ENCODE peak calls at places on chromosomes 3 and 15, in five cellular contexts. One of them, this sample, is unnamed.

GRCh38 chr3:98021821-98022220 is 13.3 kb downstream of the GABRR3 start:
- DNase-seq in GM12878: no peak
- DNase-seq in A549: no peak
- DNase-seq in brain microvascular endothelial cell: peak
- DNase-seq in tibial artery: no peak
- DNase-seq in this sample: no peak

GRCh38 chr3:184672335-184672734 is 39.5 kb downstream of the MAGEF1 start:
- DNase-seq in A549: no peak
- DNase-seq in tibial artery: no peak
- DNase-seq in GM12878: no peak
- DNase-seq in brain microvascular endothelial cell: no peak
- DNase-seq in this sample: no peak

GRCh38 chr15:69468241-69469121 is 15.9 kb downstream of the RPLP1 start:
- DNase-seq in brain microvascular endothelial cell: peak
- DNase-seq in GM12878: no peak
- DNase-seq in A549: no peak
- DNase-seq in tibial artery: no peak
- DNase-seq in this sample: no peak

GRCh38 chr3:46703013-46703520 is 1.9 kb downstream of the TMIE start:
- DNase-seq in A549: no peak
- DNase-seq in brain microvascular endothelial cell: no peak
- DNase-seq in GM12878: no peak
- DNase-seq in tibial artery: no peak
- DNase-seq in this sample: no peak

GRCh38 chr3:177574232-177574856 is 377.1 kb upstream of the TBL1XR1 start:
- DNase-seq in brain microvascular endothelial cell: peak
- DNase-seq in GM12878: no peak
- DNase-seq in A549: peak
- DNase-seq in tibial artery: no peak
- DNase-seq in this sample: no peak

GRCh38 chr3:140216249-140216648 is 281.3 kb downstream of the CLSTN2 start:
- DNase-seq in A549: peak
- DNase-seq in GM12878: no peak
- DNase-seq in tibial artery: no peak
- DNase-seq in brain microvascular endothelial cell: no peak
- DNase-seq in this sample: no peak

GRCh38 chr3:25594007-25594502 is 70.7 kb downstream of the TOP2B start:
- DNase-seq in A549: no peak
- DNase-seq in brain microvascular endothelial cell: peak
- DNase-seq in tibial artery: no peak
- DNase-seq in GM12878: no peak
- DNase-seq in this sample: no peak

GRCh38 chr3:99710094-99710493 is 71.7 kb downstream of the COL8A1 start:
- DNase-seq in GM12878: no peak
- DNase-seq in brain microvascular endothelial cell: no peak
- DNase-seq in A549: no peak
- DNase-seq in tibial artery: no peak
- DNase-seq in this sample: no peak

GRCh38 chr3:124512881-124513609 is 217.2 kb upstream of the UMPS start:
- DNase-seq in A549: peak
- DNase-seq in brain microvascular endothelial cell: no peak
- DNase-seq in tibial artery: no peak
- DNase-seq in GM12878: no peak
- DNase-seq in this sample: no peak

GRCh38 chr15:98943609-98944111 is 63.9 kb downstream of the PGPEP1L start:
- DNase-seq in GM12878: no peak
- DNase-seq in A549: no peak
- DNase-seq in tibial artery: peak
- DNase-seq in brain microvascular endothelial cell: no peak
- DNase-seq in this sample: no peak

GRCh38 chr15:42367041-42367440 is 7.7 kb downstream of the CAPN3 start:
- DNase-seq in A549: no peak
- DNase-seq in tibial artery: no peak
- DNase-seq in GM12878: no peak
- DNase-seq in brain microvascular endothelial cell: no peak
- DNase-seq in this sample: no peak

GRCh38 chr3:142210608-142211007 is 14.8 kb downstream of the GK5 start:
- DNase-seq in tibial artery: no peak
- DNase-seq in GM12878: no peak
- DNase-seq in A549: no peak
- DNase-seq in brain microvascular endothelial cell: no peak
- DNase-seq in this sample: no peak

GRCh38 chr3:128484404-128485282 is 8.4 kb downstream of the GATA2 start:
- DNase-seq in GM12878: no peak
- DNase-seq in tibial artery: no peak
- DNase-seq in A549: no peak
- DNase-seq in brain microvascular endothelial cell: no peak
- DNase-seq in this sample: no peak

GRCh38 chr3:181761906-181762305 is 50.2 kb downstream of the SOX2 start:
- DNase-seq in GM12878: no peak
- DNase-seq in brain microvascular endothelial cell: no peak
- DNase-seq in A549: no peak
- DNase-seq in tibial artery: no peak
- DNase-seq in this sample: no peak

GRCh38 chr15:56052389-56053045 is 59.1 kb upstream of the NEDD4 start:
- DNase-seq in A549: peak
- DNase-seq in brain microvascular endothelial cell: no peak
- DNase-seq in tibial artery: no peak
- DNase-seq in GM12878: no peak
- DNase-seq in this sample: no peak

GRCh38 chr15:65377105-65377975 is 462 bp downstream of the IGDCC3 start:
- DNase-seq in A549: peak
- DNase-seq in tibial artery: no peak
- DNase-seq in brain microvascular endothelial cell: no peak
- DNase-seq in GM12878: no peak
- DNase-seq in this sample: peak

GRCh38 chr15:52337198-52337853 is 41.7 kb upstream of the MYO5C start:
- DNase-seq in GM12878: no peak
- DNase-seq in tibial artery: no peak
- DNase-seq in A549: peak
- DNase-seq in brain microvascular endothelial cell: peak
- DNase-seq in this sample: no peak

GRCh38 chr15:75694241-75695182 is 18.1 kb downstream of the CSPG4 start:
- DNase-seq in GM12878: no peak
- DNase-seq in brain microvascular endothelial cell: peak
- DNase-seq in A549: peak
- DNase-seq in tibial artery: peak
- DNase-seq in this sample: peak

GRCh38 chr3:176795897-176796296 is 401.4 kb downstream of the TBL1XR1 start:
- DNase-seq in tibial artery: no peak
- DNase-seq in GM12878: no peak
- DNase-seq in brain microvascular endothelial cell: no peak
- DNase-seq in A549: no peak
- DNase-seq in this sample: no peak

GRCh38 chr3:122272889-122273288 is 52.2 kb upstream of the CSTA start:
- DNase-seq in A549: no peak
- DNase-seq in GM12878: no peak
- DNase-seq in tibial artery: no peak
- DNase-seq in brain microvascular endothelial cell: no peak
- DNase-seq in this sample: no peak

GRCh38 chr15:68352401-68353062 is 75.0 kb downstream of the FEM1B start:
- DNase-seq in A549: peak
- DNase-seq in GM12878: peak
- DNase-seq in tibial artery: peak
- DNase-seq in brain microvascular endothelial cell: peak
- DNase-seq in this sample: no peak

GRCh38 chr3:192514754-192515660 is 212.3 kb downstream of the FGF12 start:
- DNase-seq in GM12878: no peak
- DNase-seq in brain microvascular endothelial cell: no peak
- DNase-seq in tibial artery: no peak
- DNase-seq in A549: peak
- DNase-seq in this sample: no peak

GRCh38 chr3:11641683-11642407 is 1.9 kb downstream of the VGLL4 start:
- DNase-seq in GM12878: no peak
- DNase-seq in brain microvascular endothelial cell: no peak
- DNase-seq in tibial artery: peak
- DNase-seq in A549: peak
- DNase-seq in this sample: no peak

GRCh38 chr3:181358555-181358954 is 353.2 kb upstream of the SOX2 start:
- DNase-seq in brain microvascular endothelial cell: no peak
- DNase-seq in A549: no peak
- DNase-seq in tibial artery: no peak
- DNase-seq in GM12878: peak
- DNase-seq in this sample: no peak

GRCh38 chr3:16409032-16409431 is 104.5 kb downstream of the RFTN1 start:
- DNase-seq in brain microvascular endothelial cell: no peak
- DNase-seq in GM12878: no peak
- DNase-seq in A549: no peak
- DNase-seq in tibial artery: no peak
- DNase-seq in this sample: no peak

GRCh38 chr3:25830373-25831305 is 40.7 kb downstream of the OXSM start:
- DNase-seq in brain microvascular endothelial cell: no peak
- DNase-seq in A549: no peak
- DNase-seq in GM12878: no peak
- DNase-seq in tibial artery: no peak
- DNase-seq in this sample: no peak

GRCh38 chr3:196989721-196990262 is 21.2 kb upstream of the PIGZ start:
- DNase-seq in tibial artery: no peak
- DNase-seq in brain microvascular endothelial cell: no peak
- DNase-seq in A549: no peak
- DNase-seq in GM12878: no peak
- DNase-seq in this sample: no peak

GRCh38 chr15:31318429-31318828 is 8.2 kb upstream of the KLF13 start:
- DNase-seq in GM12878: no peak
- DNase-seq in brain microvascular endothelial cell: no peak
- DNase-seq in tibial artery: no peak
- DNase-seq in A549: no peak
- DNase-seq in this sample: no peak

GRCh38 chr15:92606126-92606835 is 49.3 kb downstream of the FAM174B start:
- DNase-seq in GM12878: no peak
- DNase-seq in brain microvascular endothelial cell: no peak
- DNase-seq in tibial artery: no peak
- DNase-seq in A549: no peak
- DNase-seq in this sample: no peak

GRCh38 chr15:68330461-68330860 is 52.9 kb downstream of the FEM1B start:
- DNase-seq in tibial artery: no peak
- DNase-seq in GM12878: no peak
- DNase-seq in A549: no peak
- DNase-seq in brain microvascular endothelial cell: no peak
- DNase-seq in this sample: no peak

GRCh38 chr3:149936812-149937230 is 33.9 kb downstream of the PFN2 start:
- DNase-seq in tibial artery: peak
- DNase-seq in brain microvascular endothelial cell: peak
- DNase-seq in GM12878: peak
- DNase-seq in A549: peak
- DNase-seq in this sample: no peak

GRCh38 chr3:114758828-114759709 is 388.0 kb downstream of the ZBTB20 start:
- DNase-seq in brain microvascular endothelial cell: no peak
- DNase-seq in A549: no peak
- DNase-seq in GM12878: no peak
- DNase-seq in tibial artery: no peak
- DNase-seq in this sample: no peak
- H3K27ac ChIP-seq in brain microvascular endothelial cell: no peak
- H3K27ac ChIP-seq in A549: peak
- H3K27ac ChIP-seq in GM12878: no peak
- H3K27ac ChIP-seq in tibial artery: peak
- H3K27ac ChIP-seq in this sample: peak

GRCh38 chr3:27629381-27629780 is 92.7 kb downstream of the EOMES start:
- DNase-seq in brain microvascular endothelial cell: no peak
- DNase-seq in A549: no peak
- DNase-seq in tibial artery: no peak
- DNase-seq in GM12878: no peak
- DNase-seq in this sample: no peak

GRCh38 chr3:27632431-27633223 is 89.5 kb downstream of the EOMES start:
- DNase-seq in GM12878: no peak
- DNase-seq in A549: peak
- DNase-seq in brain microvascular endothelial cell: peak
- DNase-seq in tibial artery: peak
- DNase-seq in this sample: no peak

GRCh38 chr3:27637346-27638000 is 84.7 kb downstream of the EOMES start:
- DNase-seq in brain microvascular endothelial cell: no peak
- DNase-seq in tibial artery: peak
- DNase-seq in A549: no peak
- DNase-seq in GM12878: no peak
- DNase-seq in this sample: no peak

GRCh38 chr3:27630892-27631291 is 91.2 kb downstream of the EOMES start:
- DNase-seq in tibial artery: no peak
- DNase-seq in GM12878: no peak
- DNase-seq in A549: peak
- DNase-seq in brain microvascular endothelial cell: no peak
- DNase-seq in this sample: no peak

DNA sequence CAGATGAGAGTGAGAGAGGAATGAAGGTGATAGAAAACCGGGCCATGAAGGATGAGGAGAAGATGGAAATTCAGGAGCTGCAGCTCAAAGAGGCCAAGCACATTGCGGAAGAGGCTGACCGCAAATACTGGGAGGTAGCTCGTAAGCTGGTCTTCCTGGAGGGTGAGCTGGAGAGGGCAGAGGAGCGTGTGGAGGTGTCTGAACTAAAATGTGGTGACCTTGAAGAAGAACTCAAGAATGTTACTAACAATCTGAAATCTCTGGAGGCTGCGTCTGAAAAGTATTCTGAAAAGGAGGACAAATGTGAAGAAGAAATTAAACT is 88.9 kb downstream of the EOMES start:
- DNase-seq in brain microvascular endothelial cell: no peak
- DNase-seq in tibial artery: no peak
- DNase-seq in A549: peak
- DNase-seq in GM12878: no peak
- DNase-seq in this sample: no peak
- H3K27ac ChIP-seq in brain microvascular endothelial cell: peak
- H3K27ac ChIP-seq in tibial artery: peak
- H3K27ac ChIP-seq in A549: peak
- H3K27ac ChIP-seq in GM12878: no peak
- H3K27ac ChIP-seq in this sample: peak

GRCh38 chr3:23130406-23130805 is 72.7 kb upstream of the UBE2E2 start:
- DNase-seq in tibial artery: no peak
- DNase-seq in brain microvascular endothelial cell: no peak
- DNase-seq in GM12878: no peak
- DNase-seq in A549: no peak
- DNase-seq in this sample: no peak
- H3K27ac ChIP-seq in tibial artery: no peak
- H3K27ac ChIP-seq in brain microvascular endothelial cell: no peak
- H3K27ac ChIP-seq in GM12878: no peak
- H3K27ac ChIP-seq in A549: no peak
- H3K27ac ChIP-seq in this sample: no peak

GRCh38 chr15:90665288-90666134 is 51.6 kb upstream of the BLM start:
- DNase-seq in tibial artery: peak
- DNase-seq in A549: peak
- DNase-seq in GM12878: peak
- DNase-seq in brain microvascular endothelial cell: peak
- DNase-seq in this sample: no peak
- H3K27ac ChIP-seq in tibial artery: peak
- H3K27ac ChIP-seq in A549: peak
- H3K27ac ChIP-seq in GM12878: peak
- H3K27ac ChIP-seq in brain microvascular endothelial cell: peak
- H3K27ac ChIP-seq in this sample: peak

This sample was measured in caudate nucleus.